ENCODE peak calls at places on chromosomes 16 and 17, in eight cellular contexts. B, K, P, C, Z, O, W and N are unnamed samples.
A peak's percentile ranks its signal among the peaks of the same experiment; 100 is the strongest.

GRCh38 chr17:65742433-65743312 is 181.2 kb upstream of the AXIN2 start:
- DNase-seq in B (no peak), K (no peak), P (peak; percentile 1), C (peak; percentile 21), Z (peak; percentile 94), O (no peak), W (no peak), N (peak; percentile 30)

GRCh38 chr17:43536236-43537088 is 9.7 kb downstream of the ETV4 start:
- DNase-seq in B (no peak), K (no peak), P (no peak), C (no peak), Z (peak; percentile 89), O (no peak), W (no peak), N (peak; percentile 62)

GRCh38 chr17:80751070-80751459 is 206.4 kb downstream of the RPTOR start:
- DNase-seq in B (no peak), K (no peak), P (no peak), C (no peak), Z (peak; percentile 84), O (no peak), W (no peak), N (no peak)

GRCh38 chr16:1194665-1195392 is 30.2 kb downstream of the TPSG1 start:
- DNase-seq in B (peak; percentile 45), K (no peak), P (no peak), C (peak; percentile 41), Z (peak; percentile 28), O (no peak), W (no peak), N (no peak)

GRCh38 chr17:59783221-59784016 is 76.0 kb downstream of the VMP1 start:
- DNase-seq in B (no peak), K (no peak), P (no peak), C (peak; percentile 5), Z (peak; percentile 40), O (no peak), W (no peak), N (no peak)

GRCh38 chr16:57948027-57948426 is 22.9 kb downstream of the CNGB1 start:
- DNase-seq in B (no peak), K (no peak), P (no peak), C (no peak), Z (no peak), O (no peak), W (no peak), N (no peak)

GRCh38 chr17:78432929-78433727 is 54.7 kb downstream of the PGS1 start:
- DNase-seq in B (no peak), K (no peak), P (no peak), C (no peak), Z (no peak), O (no peak), W (no peak), N (no peak)

GRCh38 chr16:702341-702740 is 3.3 kb downstream of the FBXL16 start:
- DNase-seq in B (no peak), K (no peak), P (no peak), C (no peak), Z (no peak), O (no peak), W (no peak), N (no peak)

GRCh38 chr17:29007456-29008455 is 1.9 kb upstream of the SEZ6 start:
- DNase-seq in B (no peak), K (no peak), P (no peak), C (no peak), Z (peak; percentile 77), O (no peak), W (no peak), N (peak; percentile 60)

GRCh38 chr17:29004081-29004692 is 1.6 kb downstream of the SEZ6 start:
- DNase-seq in B (peak; percentile 79), K (no peak), P (no peak), C (no peak), Z (peak; percentile 56), O (no peak), W (peak; percentile 30), N (peak; percentile 49)

GRCh38 chr17:29005936-29006438 is at the start of gene SEZ6:
- DNase-seq in B (peak; percentile 92), K (peak; percentile 79), P (peak; percentile 29), C (peak; percentile 69), Z (peak; percentile 78), O (peak; percentile 75), W (peak; percentile 85), N (peak; percentile 91)

GRCh38 chr17:29003289-29003688 is 2.5 kb downstream of the SEZ6 start:
- DNase-seq in B (no peak), K (no peak), P (no peak), C (no peak), Z (no peak), O (no peak), W (no peak), N (no peak)

DNA sequence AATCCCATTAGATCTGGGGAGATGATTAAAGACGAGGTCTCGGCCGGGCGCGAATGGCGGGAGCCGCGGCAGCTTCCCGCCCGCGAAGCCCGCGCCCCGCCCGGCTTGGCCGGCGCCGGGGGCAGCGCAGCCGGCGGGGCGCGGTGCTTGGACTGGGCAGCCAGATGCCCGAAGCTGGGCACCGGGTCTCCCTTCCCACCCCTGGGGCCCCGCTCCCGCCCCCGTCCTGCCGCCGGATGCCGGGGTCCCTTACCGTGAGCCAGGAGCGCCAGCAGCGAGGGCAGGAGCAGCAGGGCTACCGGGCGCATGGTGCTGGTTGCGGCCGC is 308 bp downstream of the SEZ6 start:
- DNase-seq in B (no peak), K (no peak), P (no peak), C (no peak), Z (no peak), O (no peak), W (no peak), N (no peak)
- H3K4me3 ChIP-seq in B (peak overlapping the region; percentile 20), K (no peak overlapping the region), P (peak overlapping the region; percentile 36), C (no peak overlapping the region), Z (no peak overlapping the region), O (no peak overlapping the region), W (no peak overlapping the region), N (no peak overlapping the region)

GRCh38 chr17:46138470-46138869 is 54.8 kb downstream of the KANSL1 start:
- DNase-seq in B (no peak), K (no peak), P (no peak), C (no peak), Z (no peak), O (no peak), W (no peak), N (no peak)

GRCh38 chr17:46140645-46141197 is 52.5 kb downstream of the KANSL1 start:
- DNase-seq in B (no peak), K (no peak), P (no peak), C (no peak), Z (no peak), O (no peak), W (no peak), N (no peak)

GRCh38 chr17:46141645-46142044 is 51.6 kb downstream of the KANSL1 start:
- DNase-seq in B (no peak), K (no peak), P (no peak), C (no peak), Z (no peak), O (no peak), W (no peak), N (no peak)

GRCh38 chr17:46136820-46137219 is 56.4 kb downstream of the KANSL1 start:
- DNase-seq in B (no peak), K (no peak), P (no peak), C (no peak), Z (peak; percentile 13), O (no peak), W (no peak), N (no peak)

GRCh38 chr17:46139365-46140210 is 53.6 kb downstream of the KANSL1 start:
- DNase-seq in B (no peak), K (no peak), P (no peak), C (no peak), Z (no peak), O (no peak), W (no peak), N (no peak)
- H3K4me1 ChIP-seq in B (peaks cover 44% of the 10 kb centered on the region), K (peaks cover 3% of the 10 kb centered on the region), P (peaks cover 8% of the 10 kb centered on the region), C (peaks cover 74% of the 10 kb centered on the region), Z (peaks cover 16% of the 10 kb centered on the region), O (peaks cover 77% of the 10 kb centered on the region), W (peaks cover 8% of the 10 kb centered on the region), N (peaks cover 12% of the 10 kb centered on the region)

DNA sequence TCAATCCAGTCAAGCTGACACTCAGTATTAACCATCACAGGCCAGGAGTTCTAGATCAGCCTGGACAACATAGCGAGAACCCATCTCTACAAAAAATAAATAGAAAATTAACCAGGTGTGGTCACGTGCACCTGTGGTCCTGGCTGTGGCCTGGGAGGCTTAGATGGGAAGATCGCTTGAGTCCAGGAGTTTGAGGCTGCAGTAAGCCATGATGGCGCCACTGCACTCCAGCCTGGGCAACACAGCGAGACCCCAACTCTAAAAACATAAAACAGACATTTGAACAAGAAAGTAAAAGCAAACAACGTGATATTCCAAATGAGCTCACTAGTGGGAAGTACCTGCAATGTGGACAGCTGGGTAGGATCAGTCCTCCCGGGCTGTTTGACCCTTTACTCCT is 41.9 kb downstream of the CRISPLD2 start:
- DNase-seq in B (no peak), K (no peak), P (no peak), C (no peak), Z (no peak), O (no peak), W (no peak), N (no peak)
- H3K27ac ChIP-seq in B (no peak overlapping the region), K (no peak overlapping the region), P (no peak overlapping the region), C (no peak overlapping the region), Z (no peak overlapping the region), O (no peak overlapping the region), W (no peak overlapping the region), N (no peak overlapping the region)

GRCh38 chr16:81696959-81697293 is 82.2 kb upstream of the PLCG2 start:
- DNase-seq in B (no peak), K (no peak), P (no peak), C (no peak), Z (no peak), O (no peak), W (no peak), N (no peak)

GRCh38 chr16:81695431-81695890 is 83.6 kb upstream of the PLCG2 start:
- DNase-seq in B (no peak), K (no peak), P (no peak), C (no peak), Z (no peak), O (no peak), W (no peak), N (no peak)

GRCh38 chr16:81697321-81697885 is 81.7 kb upstream of the PLCG2 start:
- DNase-seq in B (peak; percentile 65), K (peak; percentile 52), P (peak; percentile 57), C (peak; percentile 32), Z (peak; percentile 60), O (peak; percentile 53), W (no peak), N (peak; percentile 55)

GRCh38 chr16:81694494-81695285 is 84.4 kb upstream of the PLCG2 start:
- DNase-seq in B (no peak), K (no peak), P (no peak), C (no peak), Z (no peak), O (no peak), W (peak; percentile 44), N (peak; percentile 88)

DNA sequence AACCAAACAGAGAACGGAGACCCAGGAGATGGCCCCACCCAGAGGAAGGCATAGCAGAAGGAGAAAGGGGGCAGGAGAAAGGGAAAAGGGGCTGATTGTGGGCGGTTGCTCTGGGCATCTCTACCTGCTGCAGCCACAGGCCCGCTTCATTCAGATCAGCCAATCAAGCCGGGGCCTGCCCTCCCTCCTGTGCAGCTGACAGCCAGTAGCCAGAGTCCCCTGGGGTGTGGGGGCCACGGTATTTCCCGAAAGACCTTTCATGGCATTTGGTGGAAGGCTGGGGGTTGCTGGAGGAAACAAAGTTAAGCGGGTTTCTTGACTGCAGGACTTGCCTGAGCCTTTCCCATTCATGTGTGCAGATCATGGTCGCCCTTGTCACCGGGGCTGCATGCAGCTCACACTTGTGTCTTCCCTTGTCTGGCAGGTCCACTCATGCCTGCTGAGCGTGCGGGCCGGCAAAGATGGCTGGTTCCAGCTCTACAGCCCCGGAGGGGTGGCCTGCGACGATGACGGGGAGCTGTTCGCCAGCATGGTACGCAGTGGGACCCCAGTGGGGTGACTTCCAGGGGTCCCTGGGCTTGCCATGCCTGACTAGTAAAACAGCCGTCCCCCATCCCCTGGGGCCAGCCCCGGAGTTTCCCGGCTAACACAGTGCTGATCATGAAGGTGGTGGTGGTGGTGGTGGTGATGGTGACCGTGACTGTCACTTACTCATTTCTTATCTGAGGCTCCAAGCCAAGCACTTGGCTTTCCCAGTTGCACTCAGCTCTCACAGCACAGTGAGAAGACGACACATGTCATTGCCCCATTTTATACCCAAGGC is 82.7 kb upstream of the PLCG2 start:
- DNase-seq in B (peak; percentile 30), K (no peak), P (no peak), C (no peak), Z (no peak), O (no peak), W (no peak), N (no peak)
- H3K4me3 ChIP-seq in B (no peak overlapping the region), K (no peak overlapping the region), P (no peak overlapping the region), C (no peak overlapping the region), Z (no peak overlapping the region), O (no peak overlapping the region), W (no peak overlapping the region), N (no peak overlapping the region)